ENCODE peak calls at places on chromosomes 2 and 18, in eight cellular contexts. Q is amniotic epithelial cell; X is H7; D is activated naive CD8-positive, alpha-beta T cell treated with anti-CD3 and anti-CD28 coated beads, Interleukin-2, amount 50 U/mL, for 24 hours; N is stimulated activated CD4-positive, alpha-beta T cell treated with anti-CD3 and anti-CD28 coated beads, Interleukin-4, amount 100 ng/mL, for 1 hour; A is epithelial cell of prostate; H is AG09309; E is CD8-positive, alpha-beta memory T cell. J is an unnamed sample.

GRCh38 chr2:42456126-42456839 is 37.5 kb downstream of the KCNG3 start:
- DNase-seq in Q (no peak), X (no peak), D (no peak), N (no peak), A (peak; percentile 10), H (no peak), E (no peak), J (no peak)

GRCh38 chr2:233705911-233706506 is 6.7 kb upstream of the UGT1A5 start:
- DNase-seq in Q (peak; percentile 14), X (no peak), D (no peak), N (no peak), A (peak; percentile 20), H (no peak), E (no peak), J (no peak)

GRCh38 chr2:129813404-129813803 is 166.1 kb upstream of the RAB6C start:
- DNase-seq in Q (no peak), X (peak; percentile 64), D (no peak), N (no peak), A (no peak), H (no peak), E (no peak), J (no peak)

GRCh38 chr2:218878486-218878885 is 2.2 kb upstream of the WNT10A start:
- DNase-seq in Q (no peak), X (no peak), D (no peak), N (no peak), A (no peak), H (no peak), E (no peak), J (no peak)

GRCh38 chr2:158676295-158676694 is 118.8 kb upstream of the DAPL1 start:
- DNase-seq in Q (no peak), X (no peak), D (no peak), N (no peak), A (no peak), H (no peak), E (no peak), J (no peak)

GRCh38 chr2:59276917-59277316 is 1035.8 kb upstream of the FANCL start:
- DNase-seq in Q (no peak), X (no peak), D (no peak), N (no peak), A (no peak), H (no peak), E (no peak), J (no peak)

GRCh38 chr2:217903859-217904613 is 98.8 kb downstream of the TNS1 start:
- DNase-seq in Q (peak; percentile 21), X (no peak), D (no peak), N (no peak), A (no peak), H (no peak), E (no peak), J (no peak)

GRCh38 chr2:52502476-52502860 is 1265.1 kb upstream of the CHAC2 start:
- DNase-seq in Q (no peak), X (no peak), D (no peak), N (no peak), A (no peak), H (no peak), E (no peak), J (no peak)

GRCh38 chr2:19955544-19956422 is 34.1 kb downstream of the WDR35 start:
- DNase-seq in Q (peak; percentile 75), X (peak; percentile 82), D (peak; percentile 32), N (peak; percentile 19), A (peak; percentile 16), H (peak; percentile 37), E (peak; percentile 32), J (peak; percentile 52)

GRCh38 chr2:201807452-201807980 is 1.2 kb downstream of the CDK15 start:
- DNase-seq in Q (peak; percentile 34), X (peak; percentile 15), D (no peak), N (no peak), A (no peak), H (peak; percentile 72), E (no peak), J (peak; percentile 26)

GRCh38 chr2:23146011-23146410 is 239.0 kb upstream of the KLHL29 start:
- DNase-seq in Q (no peak), X (no peak), D (no peak), N (no peak), A (no peak), H (no peak), E (no peak), J (no peak)

GRCh38 chr2:83587309-83587708 is 871.8 kb downstream of the SUCLG1 start:
- DNase-seq in Q (no peak), X (no peak), D (no peak), N (no peak), A (no peak), H (no peak), E (no peak), J (no peak)

GRCh38 chr2:185291035-185291647 is 447.5 kb upstream of the FSIP2 start:
- DNase-seq in Q (peak; percentile 62), X (peak; percentile 1), D (peak; percentile 10), N (no peak), A (peak; percentile 18), H (no peak), E (no peak), J (no peak)

GRCh38 chr2:24269270-24269669 is 91.1 kb downstream of the ITSN2 start:
- DNase-seq in Q (peak; percentile 17), X (no peak), D (no peak), N (no peak), A (peak; percentile 27), H (no peak), E (no peak), J (no peak)

GRCh38 chr2:84971799-84972790 is 1.1 kb downstream of the KCMF1 start:
- DNase-seq in Q (no peak), X (no peak), D (peak; percentile 70), N (peak; percentile 67), A (no peak), H (no peak), E (peak; percentile 74), J (peak; percentile 12)

GRCh38 chr18:24584205-24584604 is 123.8 kb downstream of the HRH4 start:
- DNase-seq in Q (no peak), X (no peak), D (no peak), N (no peak), A (no peak), H (no peak), E (no peak), J (no peak)

GRCh38 chr2:6960659-6961058 is 43.4 kb downstream of the RNF144A start:
- DNase-seq in Q (peak; percentile 60), X (no peak), D (no peak), N (no peak), A (peak; percentile 29), H (peak; percentile 11), E (no peak), J (no peak)

J was measured in NCI-H2227 treated with DMSO at 0.1 percent for 48 hours.